ENCODE peak calls at places on chromosome X, in nine cellular contexts. K is EH; M is adipocyte; C is NCI-H345; A is neural crest cell; R is activated naive CD8-positive, alpha-beta T cell treated with anti-CD3 and anti-CD28 coated beads for 36 hours; F is mesothelial cell of epicardium; O is HFF-Myc; B is H7. X is an unnamed sample.

GRCh38 chrX:18557879-18558278 is 114.0 kb downstream of the RS1 start:
- DNase-seq in B (no peak), C (no peak), O (no peak), R (no peak), A (no peak), F (no peak), M (no peak), K (no peak), X (no peak)

GRCh38 chrX:24259544-24260240 is 54.2 kb downstream of the SUPT20HL2 start:
- DNase-seq in O (no peak), A (peak; percentile 31), M (peak; percentile 86), F (no peak), R (no peak), B (peak; percentile 53), K (peak; percentile 71), C (peak; percentile 40), X (peak; percentile 66)

GRCh38 chrX:106899276-106899675 is 3.9 kb downstream of the RIPPLY1 start:
- DNase-seq in O (no peak), B (no peak), C (no peak), M (no peak), A (no peak), K (no peak), R (no peak), F (no peak), X (no peak)

GRCh38 chrX:69505772-69506616 is 1.9 kb downstream of the NALF2 start:
- DNase-seq in M (no peak), C (no peak), R (no peak), A (no peak), B (no peak), K (no peak), O (no peak), F (no peak), X (no peak)

GRCh38 chrX:154445776-154446175 is 1.8 kb downstream of the FAM50A start:
- DNase-seq in B (no peak), A (no peak), C (no peak), R (no peak), F (no peak), K (no peak), O (no peak), M (no peak), X (no peak)

GRCh38 chrX:10821293-10821692 is 200.9 kb upstream of the MID1 start:
- DNase-seq in B (no peak), A (no peak), F (no peak), R (no peak), K (no peak), C (no peak), M (no peak), O (no peak), X (no peak)

GRCh38 chrX:39331062-39331704 is 529.9 kb downstream of the MID1IP1 start:
- DNase-seq in R (peak; percentile 35), A (no peak), B (no peak), M (no peak), K (no peak), C (no peak), O (no peak), F (no peak), X (no peak)

GRCh38 chrX:10612215-10612614 is 8.2 kb downstream of the MID1 start:
- DNase-seq in C (no peak), B (no peak), M (peak; percentile 50), F (no peak), A (no peak), O (no peak), K (peak; percentile 70), R (no peak), X (no peak)

GRCh38 chrX:115409551-115409950 is 120.0 kb downstream of the LUZP4 start:
- DNase-seq in F (no peak), O (no peak), R (no peak), K (peak; percentile 6), M (peak; percentile 23), A (no peak), C (no peak), B (no peak), X (no peak)

GRCh38 chrX:13194291-13195103 is 125.4 kb downstream of the ATXN3L start:
- DNase-seq in F (no peak), M (no peak), K (peak; percentile 15), B (no peak), A (no peak), R (no peak), O (no peak), C (peak; percentile 88), X (no peak)

GRCh38 chrX:136665258-136665900 is 17.4 kb downstream of the CD40LG start:
- DNase-seq in A (no peak), M (no peak), B (no peak), C (no peak), O (no peak), K (no peak), F (no peak), R (no peak), X (no peak)

GRCh38 chrX:71533514-71533849 is 578 bp downstream of the OGT start:
- DNase-seq in M (peak; percentile 29), R (no peak), C (no peak), O (no peak), K (no peak), B (no peak), F (no peak), A (no peak), X (no peak)

GRCh38 chrX:7108995-7109634 is 38.4 kb upstream of the STS start:
- DNase-seq in B (no peak), R (no peak), K (no peak), A (no peak), O (no peak), C (no peak), F (no peak), M (no peak), X (no peak)

GRCh38 chrX:155148724-155149537 is 67.3 kb upstream of the VBP1 start:
- DNase-seq in R (peak; percentile 2), K (peak; percentile 33), F (no peak), B (peak; percentile 18), O (no peak), M (peak; percentile 31), C (peak; percentile 4), A (peak; percentile 12), X (peak; percentile 54)

GRCh38 chrX:73943572-73943899 is 360.4 kb upstream of the ZCCHC13 start:
- DNase-seq in F (no peak), C (no peak), M (no peak), O (no peak), K (no peak), B (no peak), R (no peak), A (no peak), X (no peak)

GRCh38 chrX:27915617-27916016 is 65.6 kb downstream of the DCAF8L1 start:
- DNase-seq in K (peak; percentile 10), M (no peak), O (peak; percentile 25), F (no peak), A (no peak), B (no peak), R (no peak), C (no peak), X (no peak)

GRCh38 chrX:15447985-15448639 is 45.0 kb downstream of the PIR start:
- DNase-seq in R (no peak), O (no peak), C (no peak), B (no peak), M (peak; percentile 62), F (no peak), K (peak; percentile 66), A (no peak), X (no peak)

GRCh38 chrX:39518451-39519212 is 579.1 kb downstream of the BCOR start:
- DNase-seq in A (peak; percentile 31), K (no peak), F (no peak), C (no peak), M (peak; percentile 0), O (no peak), B (peak; percentile 52), R (no peak), X (no peak)

GRCh38 chrX:135185795-135186443 is 14.7 kb upstream of the CT55 start:
- DNase-seq in K (peak; percentile 67), F (no peak), C (peak; percentile 57), A (peak; percentile 3), M (peak; percentile 62), R (peak; percentile 14), B (peak; percentile 71), O (peak; percentile 22), X (peak; percentile 75)

GRCh38 chrX:118536687-118537461 is 41.3 kb downstream of the DOCK11 start:
- DNase-seq in A (no peak), B (peak; percentile 44), K (peak; percentile 59), C (no peak), M (peak; percentile 51), F (no peak), O (no peak), R (peak; percentile 30), X (peak; percentile 59)

GRCh38 chrX:134158821-134159512 is 78.0 kb upstream of the CCDC160 start:
- DNase-seq in O (no peak), R (no peak), B (no peak), A (no peak), M (no peak), F (no peak), C (no peak), K (no peak), X (no peak)

GRCh38 chrX:24838624-24839023 is 144.9 kb downstream of the POLA1 start:
- DNase-seq in B (peak; percentile 4), R (no peak), M (peak; percentile 72), C (peak; percentile 10), K (peak; percentile 43), O (no peak), F (no peak), A (peak; percentile 27), X (peak; percentile 15)

GRCh38 chrX:131861088-131861787 is 161.9 kb upstream of the STK26 start:
- DNase-seq in O (no peak), B (no peak), K (no peak), M (no peak), A (no peak), R (no peak), F (no peak), C (no peak), X (no peak)

GRCh38 chrX:53088136-53088974 is 5.6 kb upstream of the KANTR start:
- DNase-seq in F (peak; percentile 78), O (no peak), B (peak; percentile 91), M (peak; percentile 73), A (peak; percentile 52), R (peak; percentile 84), C (peak; percentile 63), K (peak; percentile 79), X (no peak)

GRCh38 chrX:97252111-97252510 is 368.4 kb downstream of the RPA4 start:
- DNase-seq in R (no peak), C (no peak), B (peak; percentile 14), K (no peak), M (no peak), A (no peak), O (no peak), F (no peak), X (no peak)

GRCh38 chrX:130097507-130098201 is 12.6 kb downstream of the ELF4 start:
- DNase-seq in A (no peak), O (no peak), R (no peak), C (peak; percentile 42), M (no peak), K (no peak), B (peak; percentile 77), F (peak; percentile 40), X (no peak)

GRCh38 chrX:30793075-30793766 is 95.8 kb downstream of the TAB3 start:
- DNase-seq in R (no peak), F (no peak), B (no peak), O (no peak), A (no peak), K (no peak), M (no peak), C (no peak), X (no peak)

GRCh38 chrX:12777670-12778069 is 13.5 kb upstream of the PRPS2 start:
- DNase-seq in A (no peak), R (no peak), F (no peak), B (no peak), O (no peak), K (peak; percentile 1), C (no peak), M (no peak), X (no peak)

GRCh38 chrX:27186671-27187070 is 276.5 kb downstream of the PPP4R3C start:
- DNase-seq in M (peak; percentile 29), R (no peak), O (peak; percentile 4), K (no peak), C (peak; percentile 37), B (peak; percentile 10), F (no peak), A (peak; percentile 8), X (peak; percentile 34)

GRCh38 chrX:131854586-131854985 is 168.5 kb upstream of the STK26 start:
- DNase-seq in F (no peak), O (no peak), A (no peak), M (peak; percentile 61), K (no peak), B (no peak), R (no peak), C (no peak), X (no peak)